ENCODE peak calls at places on chromosomes 1 and 21, in ten cellular contexts. T, E, G, B, U, I, R, W, S and N are unnamed samples.

GRCh38 chr1:179821524-179821923 is 56.1 kb downstream of the TOR1AIP2 start:
- DNase-seq in T (no peak), E (no peak), G (no peak), B (no peak), U (no peak), I (no peak), R (no peak), W (no peak), S (no peak), N (no peak)

GRCh38 chr21:45469273-45470086 is 64.5 kb downstream of the COL18A1 start:
- DNase-seq in T (no peak), E (no peak), G (no peak), B (no peak), U (no peak), I (peak; percentile 96), R (no peak), W (no peak), S (no peak), N (no peak)

GRCh38 chr1:90114521-90115141 is 119.7 kb downstream of the ZNF326 start:
- DNase-seq in T (peak; percentile 59), E (no peak), G (peak; percentile 67), B (peak; percentile 67), U (peak; percentile 83), I (no peak), R (peak; percentile 59), W (no peak), S (peak; percentile 62), N (no peak)

GRCh38 chr1:38045431-38046332 is 911 bp downstream of the POU3F1 start:
- DNase-seq in T (peak; percentile 26), E (peak; percentile 27), G (no peak), B (no peak), U (peak; percentile 78), I (no peak), R (peak; percentile 29), W (no peak), S (no peak), N (no peak)

GRCh38 chr1:21451212-21451611 is 11.3 kb downstream of the NBPF3 start:
- DNase-seq in T (peak; percentile 63), E (no peak), G (no peak), B (no peak), U (no peak), I (no peak), R (peak; percentile 65), W (no peak), S (no peak), N (no peak)

GRCh38 chr1:7421471-7422075 is 349.5 kb upstream of the VAMP3 start:
- DNase-seq in T (no peak), E (no peak), G (no peak), B (no peak), U (no peak), I (peak; percentile 12), R (no peak), W (peak; percentile 24), S (no peak), N (no peak)

GRCh38 chr1:202049129-202049528 is 38.7 kb downstream of the ELF3 start:
- DNase-seq in T (no peak), E (peak; percentile 76), G (peak; percentile 73), B (no peak), U (no peak), I (no peak), R (no peak), W (no peak), S (no peak), N (no peak)

GRCh38 chr1:59295603-59296002 is 1.3 kb upstream of the FGGY start:
- DNase-seq in T (no peak), E (no peak), G (no peak), B (no peak), U (peak; percentile 72), I (no peak), R (no peak), W (no peak), S (no peak), N (no peak)

GRCh38 chr1:151832318-151832984 is 849 bp upstream of the RORC start:
- DNase-seq in T (peak; percentile 61), E (peak; percentile 88), G (peak; percentile 95), B (peak; percentile 76), U (peak; percentile 85), I (peak; percentile 99), R (no peak), W (peak; percentile 95), S (no peak), N (no peak)

GRCh38 chr1:184315254-184315653 is 71.6 kb upstream of the C1orf21 start:
- DNase-seq in T (no peak), E (no peak), G (peak; percentile 17), B (no peak), U (no peak), I (no peak), R (no peak), W (no peak), S (no peak), N (no peak)

GRCh38 chr1:230403442-230403841 is 22.7 kb downstream of the PGBD5 start:
- DNase-seq in T (no peak), E (no peak), G (no peak), B (no peak), U (no peak), I (no peak), R (no peak), W (no peak), S (no peak), N (no peak)